ENCODE peak calls at places on chromosome 18, in nine cellular contexts. One of them, this sample, is unnamed.

GRCh38 chr18:76492669-76493212 is 2.3 kb downstream of the ZNF516 start:
- DNase-seq in CD8-positive, alpha-beta T cell: peak; percentile 97
- DNase-seq in cardiac muscle cell: peak; percentile 98
- DNase-seq in RWPE2: peak; percentile 98
- DNase-seq in aorta: peak; percentile 100
- DNase-seq in Peyer's patch: peak; percentile 99
- DNase-seq in mammary epithelial cell: peak; percentile 98
- DNase-seq in K562: peak; percentile 87
- DNase-seq in left ventricle myocardium inferior: peak; percentile 100
- DNase-seq in this sample: peak; percentile 100

GRCh38 chr18:75678662-75679061 is 251.2 kb upstream of the SMIM21 start:
- DNase-seq in CD8-positive, alpha-beta T cell: no peak
- DNase-seq in cardiac muscle cell: no peak
- DNase-seq in RWPE2: no peak
- DNase-seq in aorta: no peak
- DNase-seq in Peyer's patch: no peak
- DNase-seq in mammary epithelial cell: no peak
- DNase-seq in K562: no peak
- DNase-seq in left ventricle myocardium inferior: no peak
- DNase-seq in this sample: no peak

GRCh38 chr18:50620319-50620718 is 60.4 kb downstream of the MAPK4 start:
- DNase-seq in CD8-positive, alpha-beta T cell: no peak
- DNase-seq in cardiac muscle cell: no peak
- DNase-seq in RWPE2: no peak
- DNase-seq in aorta: no peak
- DNase-seq in Peyer's patch: no peak
- DNase-seq in mammary epithelial cell: no peak
- DNase-seq in K562: no peak
- DNase-seq in left ventricle myocardium inferior: no peak
- DNase-seq in this sample: no peak

GRCh38 chr18:28559511-28559910 is 382.6 kb upstream of the CDH2 start:
- DNase-seq in CD8-positive, alpha-beta T cell: no peak
- DNase-seq in cardiac muscle cell: no peak
- DNase-seq in RWPE2: no peak
- DNase-seq in aorta: no peak
- DNase-seq in Peyer's patch: no peak
- DNase-seq in mammary epithelial cell: no peak
- DNase-seq in K562: no peak
- DNase-seq in left ventricle myocardium inferior: no peak
- DNase-seq in this sample: no peak

GRCh38 chr18:59079264-59079972 is 60.3 kb upstream of the SEC11C start:
- DNase-seq in CD8-positive, alpha-beta T cell: no peak
- DNase-seq in cardiac muscle cell: no peak
- DNase-seq in RWPE2: no peak
- DNase-seq in aorta: no peak
- DNase-seq in Peyer's patch: no peak
- DNase-seq in mammary epithelial cell: no peak
- DNase-seq in K562: no peak
- DNase-seq in left ventricle myocardium inferior: no peak
- DNase-seq in this sample: no peak

GRCh38 chr18:50656396-50656795 is 96.5 kb downstream of the MAPK4 start:
- DNase-seq in CD8-positive, alpha-beta T cell: no peak
- DNase-seq in cardiac muscle cell: no peak
- DNase-seq in RWPE2: no peak
- DNase-seq in aorta: no peak
- DNase-seq in Peyer's patch: no peak
- DNase-seq in mammary epithelial cell: no peak
- DNase-seq in K562: no peak
- DNase-seq in left ventricle myocardium inferior: no peak
- DNase-seq in this sample: no peak

GRCh38 chr18:21264651-21265050 is 22.6 kb downstream of the GREB1L start:
- DNase-seq in CD8-positive, alpha-beta T cell: no peak
- DNase-seq in cardiac muscle cell: peak; percentile 34
- DNase-seq in RWPE2: no peak
- DNase-seq in aorta: no peak
- DNase-seq in Peyer's patch: no peak
- DNase-seq in mammary epithelial cell: peak; percentile 55
- DNase-seq in K562: no peak
- DNase-seq in left ventricle myocardium inferior: no peak
- DNase-seq in this sample: no peak

GRCh38 chr18:37676276-37676675 is 110.7 kb upstream of the CELF4 start:
- DNase-seq in CD8-positive, alpha-beta T cell: no peak
- DNase-seq in cardiac muscle cell: no peak
- DNase-seq in RWPE2: no peak
- DNase-seq in aorta: no peak
- DNase-seq in Peyer's patch: no peak
- DNase-seq in mammary epithelial cell: no peak
- DNase-seq in K562: no peak
- DNase-seq in left ventricle myocardium inferior: no peak
- DNase-seq in this sample: no peak

GRCh38 chr18:10950876-10951630 is 198.3 kb downstream of the PIEZO2 start:
- DNase-seq in CD8-positive, alpha-beta T cell: no peak
- DNase-seq in cardiac muscle cell: no peak
- DNase-seq in RWPE2: no peak
- DNase-seq in aorta: no peak
- DNase-seq in Peyer's patch: no peak
- DNase-seq in mammary epithelial cell: no peak
- DNase-seq in K562: no peak
- DNase-seq in left ventricle myocardium inferior: no peak
- DNase-seq in this sample: no peak
- H3K4me3 ChIP-seq in CD8-positive, alpha-beta T cell: no peak overlapping the region
- H3K4me3 ChIP-seq in cardiac muscle cell: no peak overlapping the region
- H3K4me3 ChIP-seq in RWPE2: no peak overlapping the region
- H3K4me3 ChIP-seq in aorta: no peak overlapping the region
- H3K4me3 ChIP-seq in Peyer's patch: no peak overlapping the region
- H3K4me3 ChIP-seq in mammary epithelial cell: no peak overlapping the region
- H3K4me3 ChIP-seq in K562: no peak overlapping the region
- H3K4me3 ChIP-seq in left ventricle myocardium inferior: no peak overlapping the region
- H3K4me3 ChIP-seq in this sample: no peak overlapping the region

GRCh38 chr18:6722680-6723079 is 6.8 kb upstream of the ARHGAP28 start:
- DNase-seq in CD8-positive, alpha-beta T cell: no peak
- DNase-seq in cardiac muscle cell: no peak
- DNase-seq in RWPE2: no peak
- DNase-seq in aorta: no peak
- DNase-seq in Peyer's patch: no peak
- DNase-seq in mammary epithelial cell: no peak
- DNase-seq in K562: no peak
- DNase-seq in left ventricle myocardium inferior: no peak
- DNase-seq in this sample: no peak

GRCh38 chr18:6719914-6720692 is 9.4 kb upstream of the ARHGAP28 start:
- DNase-seq in CD8-positive, alpha-beta T cell: no peak
- DNase-seq in cardiac muscle cell: no peak
- DNase-seq in RWPE2: no peak
- DNase-seq in aorta: no peak
- DNase-seq in Peyer's patch: no peak
- DNase-seq in mammary epithelial cell: no peak
- DNase-seq in K562: no peak
- DNase-seq in left ventricle myocardium inferior: no peak
- DNase-seq in this sample: no peak

GRCh38 chr18:6728318-6728717 is 1.2 kb upstream of the ARHGAP28 start:
- DNase-seq in CD8-positive, alpha-beta T cell: no peak
- DNase-seq in cardiac muscle cell: no peak
- DNase-seq in RWPE2: no peak
- DNase-seq in aorta: no peak
- DNase-seq in Peyer's patch: no peak
- DNase-seq in mammary epithelial cell: no peak
- DNase-seq in K562: no peak
- DNase-seq in left ventricle myocardium inferior: no peak
- DNase-seq in this sample: no peak

GRCh38 chr18:6728809-6729246 is 688 bp upstream of the ARHGAP28 start:
- DNase-seq in CD8-positive, alpha-beta T cell: no peak
- DNase-seq in cardiac muscle cell: no peak
- DNase-seq in RWPE2: no peak
- DNase-seq in aorta: no peak
- DNase-seq in Peyer's patch: no peak
- DNase-seq in mammary epithelial cell: no peak
- DNase-seq in K562: peak; percentile 21
- DNase-seq in left ventricle myocardium inferior: no peak
- DNase-seq in this sample: no peak

GRCh38 chr18:6724331-6724730 is 5.2 kb upstream of the ARHGAP28 start:
- DNase-seq in CD8-positive, alpha-beta T cell: no peak
- DNase-seq in cardiac muscle cell: no peak
- DNase-seq in RWPE2: no peak
- DNase-seq in aorta: no peak
- DNase-seq in Peyer's patch: no peak
- DNase-seq in mammary epithelial cell: no peak
- DNase-seq in K562: no peak
- DNase-seq in left ventricle myocardium inferior: no peak
- DNase-seq in this sample: no peak
- H3K4me1 ChIP-seq in CD8-positive, alpha-beta T cell: no peaks in the 10 kb centered on the region
- H3K4me1 ChIP-seq in cardiac muscle cell: peaks cover 6% of the 10 kb centered on the region
- H3K4me1 ChIP-seq in RWPE2: peaks cover 9% of the 10 kb centered on the region
- H3K4me1 ChIP-seq in aorta: no peaks in the 10 kb centered on the region
- H3K4me1 ChIP-seq in Peyer's patch: no peaks in the 10 kb centered on the region
- H3K4me1 ChIP-seq in mammary epithelial cell: no peaks in the 10 kb centered on the region
- H3K4me1 ChIP-seq in K562: peaks cover 4% of the 10 kb centered on the region
- H3K4me1 ChIP-seq in left ventricle myocardium inferior: peaks cover 4% of the 10 kb centered on the region
- H3K4me1 ChIP-seq in this sample: no peaks in the 10 kb centered on the region

GRCh38 chr18:36544036-36544725 is 246.7 kb downstream of the FHOD3 start:
- DNase-seq in CD8-positive, alpha-beta T cell: no peak
- DNase-seq in cardiac muscle cell: no peak
- DNase-seq in RWPE2: peak; percentile 71
- DNase-seq in aorta: peak; percentile 76
- DNase-seq in Peyer's patch: no peak
- DNase-seq in mammary epithelial cell: peak; percentile 92
- DNase-seq in K562: no peak
- DNase-seq in left ventricle myocardium inferior: no peak
- DNase-seq in this sample: no peak
- H3K4me3 ChIP-seq in CD8-positive, alpha-beta T cell: no peak overlapping the region
- H3K4me3 ChIP-seq in cardiac muscle cell: no peak overlapping the region
- H3K4me3 ChIP-seq in RWPE2: no peak overlapping the region
- H3K4me3 ChIP-seq in aorta: no peak overlapping the region
- H3K4me3 ChIP-seq in Peyer's patch: no peak overlapping the region
- H3K4me3 ChIP-seq in mammary epithelial cell: no peak overlapping the region
- H3K4me3 ChIP-seq in K562: no peak overlapping the region
- H3K4me3 ChIP-seq in left ventricle myocardium inferior: no peak overlapping the region
- H3K4me3 ChIP-seq in this sample: no peak overlapping the region

GRCh38 chr18:7395566-7395965 is 164.7 kb downstream of the LRRC30 start:
- DNase-seq in CD8-positive, alpha-beta T cell: no peak
- DNase-seq in cardiac muscle cell: no peak
- DNase-seq in RWPE2: no peak
- DNase-seq in aorta: no peak
- DNase-seq in Peyer's patch: no peak
- DNase-seq in mammary epithelial cell: no peak
- DNase-seq in K562: no peak
- DNase-seq in left ventricle myocardium inferior: no peak
- DNase-seq in this sample: no peak
- H3K4me1 ChIP-seq in CD8-positive, alpha-beta T cell: no peaks in the 10 kb centered on the region
- H3K4me1 ChIP-seq in cardiac muscle cell: no peaks in the 10 kb centered on the region
- H3K4me1 ChIP-seq in RWPE2: no peaks in the 10 kb centered on the region
- H3K4me1 ChIP-seq in aorta: no peaks in the 10 kb centered on the region
- H3K4me1 ChIP-seq in Peyer's patch: no peaks in the 10 kb centered on the region
- H3K4me1 ChIP-seq in mammary epithelial cell: no peaks in the 10 kb centered on the region
- H3K4me1 ChIP-seq in K562: no peaks in the 10 kb centered on the region
- H3K4me1 ChIP-seq in left ventricle myocardium inferior: no peaks in the 10 kb centered on the region
- H3K4me1 ChIP-seq in this sample: no peaks in the 10 kb centered on the region

This sample was measured in upper lobe of right lung.